ENCODE peak calls at places on chromosome 2, in four cellular contexts. Z, J, M and O are unnamed samples.
A peak's percentile ranks its signal among the peaks of the same experiment; 100 is the strongest.

GRCh38 chr2:98734157-98734556 is 3.2 kb upstream of the MGAT4A start:
- DNase-seq in M (no peak), J (no peak), Z (no peak), O (no peak)

GRCh38 chr2:71934320-71934593 is 213.4 kb downstream of the CYP26B1 start:
- DNase-seq in M (no peak), J (no peak), Z (no peak), O (no peak)

GRCh38 chr2:134248913-134249312 is 5.0 kb upstream of the MGAT5 start:
- DNase-seq in J (no peak), Z (no peak), M (no peak), O (no peak)

GRCh38 chr2:120403261-120403660 is 57.3 kb downstream of the INHBB start:
- DNase-seq in M (no peak), J (no peak), Z (no peak), O (no peak)

GRCh38 chr2:63740943-63741342 is 100.8 kb upstream of the UGP2 start:
- DNase-seq in J (peak; percentile 38), Z (no peak), M (no peak), O (no peak)

GRCh38 chr2:10266133-10266620 is 36.5 kb upstream of the HPCAL1 start:
- DNase-seq in J (peak; percentile 13), M (no peak), Z (peak; percentile 2), O (no peak)

GRCh38 chr2:37653805-37654378 is 17.6 kb downstream of the CDC42EP3 start:
- DNase-seq in Z (peak; percentile 79), M (peak; percentile 69), J (no peak), O (no peak)

GRCh38 chr2:120393456-120393855 is 47.5 kb downstream of the INHBB start:
- DNase-seq in J (no peak), Z (no peak), M (no peak), O (no peak)

GRCh38 chr2:191860760-191861466 is 14.0 kb upstream of the CAVIN2 start:
- DNase-seq in J (no peak), M (no peak), Z (no peak), O (no peak)

GRCh38 chr2:102635317-102635716 is 16.0 kb downstream of the SLC9A2 start:
- DNase-seq in M (no peak), Z (no peak), J (no peak), O (no peak)

GRCh38 chr2:100718065-100718570 is 101.8 kb upstream of the NPAS2 start:
- DNase-seq in Z (no peak), M (no peak), J (no peak), O (no peak)

GRCh38 chr2:43391877-43392214 is 165.4 kb upstream of the ZFP36L2 start:
- DNase-seq in Z (no peak), M (no peak), J (peak; percentile 67), O (no peak)

GRCh38 chr2:64405476-64406406 is 48.2 kb upstream of the LGALSL start:
- DNase-seq in Z (no peak), M (no peak), J (peak; percentile 88), O (no peak)

GRCh38 chr2:232838406-232838874 is 31.6 kb upstream of the SNORC start:
- DNase-seq in J (no peak), Z (no peak), M (no peak), O (peak; percentile 55)

GRCh38 chr2:188810591-188810990 is 163.6 kb upstream of the COL3A1 start:
- DNase-seq in J (peak; percentile 74), M (no peak), Z (no peak), O (no peak)

GRCh38 chr2:57434429-57434828 is 612.2 kb upstream of the VRK2 start:
- DNase-seq in Z (no peak), J (no peak), M (no peak), O (no peak)

GRCh38 chr2:220096406-220096805 is 469.0 kb downstream of the SLC4A3 start:
- DNase-seq in J (no peak), M (no peak), Z (no peak), O (no peak)

GRCh38 chr2:171568085-171568484 is 45.8 kb downstream of the CYBRD1 start:
- DNase-seq in J (no peak), M (no peak), Z (no peak), O (no peak)

GRCh38 chr2:8684885-8685696 is 3.2 kb downstream of the ID2 start:
- DNase-seq in J (peak; percentile 63), M (peak; percentile 79), Z (peak; percentile 48), O (no peak)

GRCh38 chr2:103289101-103289725 is 527.4 kb downstream of the TMEM182 start:
- DNase-seq in Z (no peak), J (no peak), M (no peak), O (no peak)

GRCh38 chr2:18599509-18600254 is 10.3 kb upstream of the NT5C1B start:
- DNase-seq in J (peak; percentile 51), Z (no peak), M (no peak), O (no peak)

GRCh38 chr2:227363756-227364155 is 15.3 kb downstream of the TM4SF20 start:
- DNase-seq in M (no peak), J (no peak), Z (no peak), O (no peak)

GRCh38 chr2:233011268-233012190 is 1.5 kb downstream of the NGEF start:
- DNase-seq in M (no peak), J (no peak), Z (no peak), O (no peak)

GRCh38 chr2:184336688-184337087 is 261.6 kb upstream of the ZNF804A start:
- DNase-seq in Z (no peak), M (no peak), J (peak; percentile 4), O (no peak)

GRCh38 chr2:160309585-160309984 is 109.5 kb upstream of the ITGB6 start:
- DNase-seq in M (no peak), J (no peak), Z (no peak), O (no peak)

GRCh38 chr2:62056341-62056740 is 139.6 kb upstream of the B3GNT2 start:
- DNase-seq in M (no peak), Z (no peak), J (no peak), O (no peak)

GRCh38 chr2:147232225-147232669 is 612.6 kb upstream of the ACVR2A start:
- DNase-seq in J (no peak), Z (no peak), M (no peak), O (no peak)

GRCh38 chr2:3189076-3189591 is 188.5 kb downstream of the EIPR1 start:
- DNase-seq in J (no peak), M (peak; percentile 29), Z (no peak), O (no peak)

GRCh38 chr2:240707791-240708190 is 16.1 kb downstream of the AQP12A start:
- DNase-seq in Z (no peak), M (no peak), J (no peak), O (no peak)

GRCh38 chr2:62287895-62288589 is 92.1 kb downstream of the B3GNT2 start:
- DNase-seq in J (peak; percentile 39), M (peak; percentile 89), Z (peak; percentile 80), O (no peak)

GRCh38 chr2:196293751-196294486 is 122.5 kb upstream of the STK17B start:
- DNase-seq in J (peak; percentile 88), Z (no peak), M (no peak), O (no peak)

DNA sequence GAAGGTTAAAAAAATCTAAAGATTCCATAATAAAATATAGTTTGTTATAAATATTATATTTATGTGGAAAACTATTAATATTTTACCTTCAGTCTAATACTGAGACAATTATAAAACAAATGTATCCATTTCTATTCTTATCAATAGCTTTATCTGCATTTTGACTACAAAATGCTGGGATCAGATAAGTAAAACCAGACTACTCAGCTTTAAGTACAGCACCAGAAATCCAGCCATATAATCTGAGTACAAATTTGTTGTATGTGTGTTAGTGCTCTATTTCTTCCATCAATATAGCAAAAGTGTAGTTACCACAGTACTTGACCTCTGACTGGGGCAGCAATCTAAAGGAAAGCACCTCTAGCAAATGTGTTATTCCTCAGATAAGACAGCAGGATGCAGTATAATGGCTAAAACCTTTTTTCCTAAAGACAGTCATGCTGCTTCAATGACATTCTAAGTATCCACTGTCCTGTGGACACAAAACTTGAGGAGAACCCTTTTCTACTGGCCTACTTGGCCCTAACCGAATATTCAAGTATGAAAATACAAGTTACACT is 68.1 kb downstream of the OLA1 start:
- DNase-seq in M (no peak), Z (no peak), J (no peak), O (no peak)
- TF ChIP-seq CTCF in M (no peak), Z (no peak), J (peak; percentile 18), O (no peak)

DNA sequence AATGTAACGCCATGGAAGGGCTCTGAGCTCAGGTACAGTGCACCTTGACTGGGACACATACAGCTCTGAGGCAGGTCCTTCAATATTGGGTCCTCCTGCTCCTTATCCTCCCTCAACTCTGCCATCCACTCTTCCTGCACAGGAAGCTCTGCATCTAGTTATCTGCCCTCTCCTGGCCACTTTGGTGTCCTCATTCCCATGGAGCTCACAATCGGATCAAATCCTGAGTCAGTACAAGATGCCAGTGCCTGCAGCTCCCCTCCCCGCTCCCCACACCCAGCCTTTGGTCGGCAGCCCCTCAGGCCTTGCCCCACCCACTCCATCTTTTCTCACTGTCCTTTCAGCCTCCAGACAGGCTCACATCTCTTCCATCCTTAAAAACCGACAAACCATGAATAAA is 58.0 kb downstream of the LRRFIP1 start:
- DNase-seq in J (peak; percentile 47), Z (no peak), M (no peak), O (no peak)
- TF ChIP-seq CTCF in J (peak; percentile 44), Z (peak; percentile 27), M (peak; percentile 25), O (no peak)

DNA sequence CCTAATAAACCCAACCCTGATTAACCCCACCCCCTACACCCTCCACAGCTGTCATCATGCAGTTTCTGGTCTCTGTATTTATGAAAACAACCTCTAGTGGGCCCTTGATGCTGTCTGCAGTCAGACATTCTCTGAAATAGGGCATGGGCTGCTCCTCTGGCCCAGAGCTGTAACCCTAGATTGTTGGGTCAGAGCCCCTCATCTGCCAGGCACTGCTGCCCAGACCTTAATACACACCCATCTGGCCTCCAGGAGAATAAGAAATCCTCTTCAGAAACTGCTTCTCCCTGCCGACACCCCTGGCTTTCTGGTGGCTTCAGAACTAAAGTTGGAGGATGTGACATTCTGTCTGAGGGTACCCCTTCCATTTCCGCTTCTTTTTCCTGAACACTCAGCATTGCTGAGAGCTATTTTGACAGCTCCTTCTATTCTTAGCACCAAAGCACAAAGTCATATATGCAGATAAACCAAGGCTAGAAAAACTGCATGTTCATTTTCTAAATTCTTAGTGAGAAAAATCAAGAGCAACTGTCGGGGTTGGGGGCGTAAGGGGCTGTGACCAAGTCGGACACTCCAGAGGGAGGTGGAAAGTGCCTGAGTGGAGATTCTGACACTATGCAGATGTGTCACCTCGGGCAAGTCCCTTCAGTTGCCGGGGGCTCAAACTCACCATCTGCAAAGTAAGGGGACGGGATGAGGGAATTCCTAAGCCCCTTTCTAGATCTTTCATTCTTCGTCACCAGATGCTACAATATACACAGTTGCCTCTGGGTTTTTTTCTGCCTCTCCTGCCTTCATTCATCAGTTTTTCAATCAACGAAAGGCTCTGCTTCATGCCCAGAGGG is 28.7 kb downstream of the SRSF7 start:
- DNase-seq in M (no peak), Z (no peak), J (no peak), O (no peak)
- TF ChIP-seq CTCF in M (no peak), Z (no peak), J (no peak), O (no peak)

GRCh38 chr2:127064642-127065250 is 42.2 kb downstream of the BIN1 start:
- DNase-seq in Z (peak; percentile 86), M (peak; percentile 86), J (peak; percentile 92), O (peak; percentile 18)
- TF ChIP-seq CTCF in Z (no peak), M (no peak), J (no peak), O (no peak)

DNA sequence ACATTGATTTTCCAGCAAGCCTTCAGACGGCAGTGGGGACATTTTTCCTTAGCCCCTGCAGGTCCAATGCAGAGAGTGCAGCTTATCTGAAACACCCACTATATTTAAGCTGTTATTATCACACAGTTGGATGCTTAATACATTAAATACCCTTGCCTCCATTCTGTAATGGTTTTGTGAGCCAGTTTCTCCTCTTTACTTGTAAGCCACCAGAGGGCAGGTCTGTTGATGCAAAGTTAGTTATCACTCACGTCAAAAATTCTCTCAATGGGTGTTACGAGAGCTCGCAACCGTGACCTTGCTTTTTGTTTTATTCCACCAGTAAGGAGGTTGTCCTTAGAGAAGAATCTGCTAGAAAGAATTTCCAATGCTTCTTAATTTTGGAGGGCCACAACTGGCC is 189.8 kb downstream of the INSIG2 start:
- DNase-seq in Z (no peak), M (no peak), J (no peak), O (no peak)
- TF ChIP-seq CTCF in Z (no peak), M (no peak), J (no peak), O (no peak)

GRCh38 chr2:105789745-105790466 is 45.2 kb downstream of the NCK2 start:
- DNase-seq in J (peak; percentile 42), M (no peak), Z (no peak), O (peak; percentile 45)
- TF ChIP-seq CTCF in J (no peak), M (no peak), Z (peak; percentile 29), O (no peak)